ENCODE peak calls at places on chromosomes 7 and 10, in nine cellular contexts. V is activated CD4-positive, CD25-positive, alpha-beta regulatory T cell; A is renal cortical epithelial cell; I is AG04450; D is SHP77; K is small intestine; B is H54; C is GM12864; Z is activated T-cell treated with anti-CD3 and anti-CD28 coated beads for 48 hours. T is an unnamed sample.

GRCh38 chr7:140456627-140457051 is 22.7 kb downstream of the MKRN1 start:
- DNase-seq in V (no peak), A (peak), I (no peak), D (no peak), K (no peak), B (no peak), C (no peak), Z (no peak), T (no peak)

GRCh38 chr10:93180402-93181040 is 106.8 kb downstream of the CYP26A1 start:
- DNase-seq in V (no peak), A (no peak), I (no peak), D (no peak), K (no peak), B (no peak), C (no peak), Z (no peak), T (no peak)

GRCh38 chr10:103564799-103565365 is 71.4 kb downstream of the NEURL1 start:
- DNase-seq in V (no peak), A (no peak), I (no peak), D (peak), K (no peak), B (peak), C (no peak), Z (peak), T (no peak)

GRCh38 chr7:13879994-13880686 is 109.3 kb downstream of the ETV1 start:
- DNase-seq in V (no peak), A (peak), I (no peak), D (no peak), K (no peak), B (peak), C (no peak), Z (no peak), T (no peak)

GRCh38 chr10:70296406-70296899 is 12.6 kb upstream of the NPFFR1 start:
- DNase-seq in V (no peak), A (peak), I (peak), D (peak), K (peak), B (peak), C (no peak), Z (no peak), T (no peak)

GRCh38 chr7:4136036-4136435 is 546.1 kb upstream of the FOXK1 start:
- DNase-seq in V (no peak), A (peak), I (no peak), D (no peak), K (no peak), B (no peak), C (no peak), Z (no peak), T (no peak)

GRCh38 chr10:10992961-10993714 is 24.5 kb upstream of the CELF2 start:
- DNase-seq in V (no peak), A (no peak), I (no peak), D (no peak), K (no peak), B (no peak), C (no peak), Z (no peak), T (no peak)

GRCh38 chr10:73094986-73095478 is 1.6 kb downstream of the P4HA1 start:
- DNase-seq in V (no peak), A (no peak), I (no peak), D (no peak), K (no peak), B (no peak), C (no peak), Z (no peak), T (no peak)

GRCh38 chr10:86290933-86291615 is 75.5 kb downstream of the GRID1 start:
- DNase-seq in V (no peak), A (no peak), I (no peak), D (no peak), K (no peak), B (no peak), C (no peak), Z (no peak), T (no peak)